ENCODE peak calls at places on chromosomes 7 and 10, in four cellular contexts. O is endothelial cell of umbilical vein, D is transverse colon, H is sigmoid colon. I is an unnamed sample.

GRCh38 chr7:17304926-17305325 is 6.5 kb downstream of the AHR start:
- DNase-seq in D (no peak), H (no peak), O (peak), I (no peak)

GRCh38 chr7:51019231-51019844 is 236.6 kb upstream of the GRB10 start:
- DNase-seq in D (no peak), H (no peak), O (no peak), I (no peak)

GRCh38 chr7:157589680-157590079 is 252.9 kb downstream of the DNAJB6 start:
- DNase-seq in D (no peak), H (peak), O (no peak), I (no peak)

GRCh38 chr7:78499283-78499682 is 700.7 kb downstream of the PHTF2 start:
- DNase-seq in D (no peak), O (no peak), H (no peak), I (no peak)

GRCh38 chr7:21064698-21065648 is 278.3 kb upstream of the SP8 start:
- DNase-seq in H (no peak), O (no peak), D (no peak), I (no peak)

GRCh38 chr7:1419688-1420087 is 39.6 kb downstream of the MICALL2 start:
- DNase-seq in O (no peak), D (no peak), H (no peak), I (no peak)

GRCh38 chr10:71799785-71800453 is 26.6 kb upstream of the VSIR start:
- DNase-seq in H (no peak), D (peak), O (no peak), I (no peak)

GRCh38 chr7:131202451-131202850 is 125.2 kb upstream of the MKLN1 start:
- DNase-seq in H (no peak), O (no peak), D (no peak), I (no peak)

GRCh38 chr10:135601-136464 is 578 bp downstream of the ZMYND11 start:
- DNase-seq in O (peak), D (peak), H (peak), I (peak)

GRCh38 chr10:71587941-71588573 is 131.5 kb downstream of the C10orf105 start:
- DNase-seq in D (no peak), O (no peak), H (no peak), I (no peak)

GRCh38 chr7:157978766-157979165 is 608.9 kb downstream of the PTPRN2 start:
- DNase-seq in O (no peak), D (no peak), H (no peak), I (no peak)

GRCh38 chr10:122163182-122164027 is 107.7 kb upstream of the BTBD16 start:
- DNase-seq in H (no peak), O (peak), D (no peak), I (no peak)

GRCh38 chr10:115947104-115947503 is 325.9 kb downstream of the GFRA1 start:
- DNase-seq in D (no peak), O (no peak), H (no peak), I (no peak)

GRCh38 chr10:11612004-11613001 is 853 bp upstream of the USP6NL start:
- DNase-seq in D (no peak), O (peak), H (no peak), I (no peak)

GRCh38 chr7:134255814-134256213 is 60.9 kb downstream of the SLC35B4 start:
- DNase-seq in D (no peak), O (no peak), H (no peak), I (no peak)

GRCh38 chr10:42952931-42953683 is 123.8 kb upstream of the RET start:
- DNase-seq in O (no peak), H (peak), D (no peak), I (no peak)

GRCh38 chr10:118668228-118668952 is 72.9 kb upstream of the PRLHR start:
- DNase-seq in H (peak), D (no peak), O (no peak), I (no peak)

GRCh38 chr7:130732980-130733865 is 784 bp downstream of the KLF14 start:
- DNase-seq in O (no peak), H (no peak), D (peak), I (no peak)

GRCh38 chr10:61929555-61929954 is 28.1 kb downstream of the ARID5B start:
- DNase-seq in D (no peak), O (no peak), H (no peak), I (no peak)
- TF ChIP-seq POLR2AphosphoS5 in D (no peak), O (no peak), H (no peak), I (no peak)

DNA sequence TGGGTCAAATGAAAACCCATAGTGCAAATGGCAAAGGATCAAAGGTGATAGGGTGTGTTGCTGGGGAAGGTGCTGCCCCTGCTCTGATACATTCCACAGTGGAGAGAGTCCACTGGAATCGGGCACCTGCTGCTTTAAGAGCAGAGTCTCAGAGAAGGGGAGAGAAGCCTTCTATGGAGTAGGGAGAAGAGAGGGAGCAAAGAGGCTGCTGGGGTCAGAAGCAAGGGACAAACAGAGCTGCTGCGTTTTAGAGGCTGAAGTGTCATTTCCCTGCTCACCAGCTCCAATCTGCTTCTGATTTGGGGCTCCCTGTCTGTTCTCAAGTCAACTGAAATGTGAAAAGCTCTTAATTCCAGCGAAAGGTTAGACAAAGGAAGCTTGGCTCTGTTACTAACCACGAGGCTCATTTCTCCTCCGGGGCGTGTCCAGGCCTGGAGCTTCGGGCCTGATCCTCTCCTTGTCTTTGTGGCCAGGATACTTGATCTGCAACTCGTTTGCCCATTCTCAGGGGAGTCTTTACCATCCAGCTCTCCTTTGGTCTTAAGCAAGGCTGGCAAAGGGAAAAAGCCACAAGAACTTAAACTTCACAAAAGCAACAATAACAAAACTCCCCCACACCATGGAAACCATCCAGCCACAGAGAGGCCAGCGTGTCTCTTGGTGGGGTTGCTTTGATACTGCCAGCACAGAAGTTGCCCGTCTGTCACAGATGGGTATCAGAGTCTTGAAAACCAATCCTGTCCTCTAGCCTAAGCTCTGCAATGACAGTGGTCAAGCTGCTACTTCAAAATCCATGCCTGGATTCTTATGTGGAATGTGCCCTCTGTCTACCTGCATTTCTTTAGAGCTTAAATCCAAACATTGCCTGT is 692.6 kb downstream of the SUGCT start:
- DNase-seq in O (no peak), H (no peak), D (no peak), I (no peak)
- TF ChIP-seq POLR2AphosphoS5 in O (no peak), H (no peak), D (no peak), I (no peak)

GRCh38 chr7:140924821-140925421 is at the start of gene BRAF:
- DNase-seq in O (peak), H (peak), D (peak), I (peak)
- TF ChIP-seq POLR2AphosphoS5 in O (peak), H (peak), D (peak), I (peak)

GRCh38 chr10:62816179-62817119 is at the start of gene EGR2:
- DNase-seq in D (peak), O (peak), H (peak), I (peak)

GRCh38 chr10:62813981-62814380 is 2.2 kb downstream of the EGR2 start:
- DNase-seq in O (no peak), D (no peak), H (no peak), I (no peak)

GRCh38 chr10:62815373-62816111 is 624 bp downstream of the EGR2 start:
- DNase-seq in H (no peak), O (peak), D (no peak), I (no peak)

GRCh38 chr10:62813453-62813852 is 2.7 kb downstream of the EGR2 start:
- DNase-seq in H (no peak), D (no peak), O (no peak), I (no peak)

GRCh38 chr10:62814901-62815372 is 1.2 kb downstream of the EGR2 start:
- DNase-seq in D (no peak), H (no peak), O (no peak), I (no peak)
- TF ChIP-seq POLR2AphosphoS5 in D (no peak), H (no peak), O (no peak), I (no peak)

DNA sequence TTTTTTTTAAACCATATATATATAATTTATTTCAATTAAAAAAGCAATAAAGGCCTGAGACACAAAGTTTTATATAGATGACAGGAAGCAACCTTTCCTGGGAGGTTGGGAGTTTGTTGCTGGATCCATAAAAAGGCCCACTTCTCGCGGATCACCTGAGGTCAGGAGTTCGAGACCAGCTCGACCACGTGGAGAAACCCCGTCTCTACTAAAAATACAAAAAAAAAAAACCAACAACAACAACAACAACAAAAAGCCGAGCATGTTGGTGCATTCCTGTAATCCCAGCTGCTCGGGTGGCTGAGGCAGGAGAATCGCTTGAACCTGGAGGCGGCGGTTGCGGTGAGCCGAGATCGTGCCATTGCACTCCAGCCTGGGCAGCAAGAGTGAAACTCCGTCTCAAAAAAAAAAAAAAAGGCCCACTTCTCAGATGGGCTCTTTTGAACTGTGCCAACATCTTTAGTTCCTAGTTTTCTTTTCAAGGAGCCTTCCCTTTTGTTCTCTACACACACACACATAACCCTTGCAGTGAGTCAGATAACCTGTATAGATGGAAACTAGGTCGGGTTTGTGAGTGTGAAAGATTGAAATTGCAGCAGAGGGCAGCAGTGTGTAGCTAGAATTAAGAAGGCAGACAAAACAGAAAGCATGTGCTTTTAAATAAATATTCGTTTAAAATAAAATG is 1.2 kb upstream of the SMNDC1 start:
- DNase-seq in D (peak), O (peak), H (no peak), I (no peak)
- TF ChIP-seq POLR2AphosphoS5 in D (no peak), O (no peak), H (peak), I (no peak)

DNA sequence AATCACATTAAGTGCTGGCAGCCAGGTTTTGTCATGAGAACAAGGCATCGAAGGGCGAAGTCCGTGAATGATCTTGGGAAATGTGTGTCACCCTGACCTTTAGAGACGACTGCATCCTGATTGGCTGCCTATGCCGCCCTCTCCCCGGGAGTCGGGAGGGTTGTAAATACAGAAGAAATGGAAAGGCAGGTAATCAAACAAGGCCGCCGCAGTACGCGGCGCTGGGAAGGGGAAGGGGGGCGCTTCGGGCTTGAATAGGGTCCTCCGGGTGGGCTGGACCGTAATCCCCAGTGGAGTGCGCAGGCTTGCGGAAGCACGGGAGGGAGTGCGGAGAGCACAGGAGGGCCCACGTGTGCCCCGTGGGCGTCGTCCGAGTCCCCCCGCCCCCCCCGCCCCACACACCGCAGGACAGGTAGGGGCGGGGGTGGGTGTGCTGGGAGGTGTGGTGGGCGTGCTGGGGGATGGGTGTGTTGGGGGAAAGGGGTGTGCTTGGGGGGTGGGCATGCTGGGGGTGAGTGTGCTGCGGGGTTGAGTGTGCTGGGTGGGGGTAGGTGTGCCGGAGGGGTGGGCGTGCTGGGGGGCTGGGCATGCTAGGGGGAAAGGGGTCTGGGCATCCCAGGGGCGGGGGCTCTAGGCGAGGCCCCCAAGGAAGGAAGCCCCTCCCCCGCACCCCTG is 169.4 kb downstream of the ARHGAP12 start:
- DNase-seq in D (peak), H (peak), O (peak), I (peak)
- TF ChIP-seq POLR2AphosphoS5 in D (peak), H (peak), O (peak), I (no peak)

GRCh38 chr10:68900427-68901105 is 549 bp upstream of the DDX50 start:
- DNase-seq in H (no peak), O (no peak), D (no peak), I (no peak)
- TF ChIP-seq POLR2AphosphoS5 in H (no peak), O (peak), D (no peak), I (peak)

GRCh38 chr10:79027147-79028055 is 41.4 kb upstream of the ZMIZ1 start:
- DNase-seq in H (peak), O (no peak), D (no peak), I (no peak)
- TF ChIP-seq POLR2AphosphoS5 in H (no peak), O (no peak), D (no peak), I (no peak)